ENCODE peak calls at places on chromosomes 1 and 21, in five cellular contexts. One of them, this sample, is unnamed.

GRCh38 chr1:60078182-60078581 is 4.6 kb upstream of the C1orf87 start:
- DNase-seq in T follicular helper cell: no peak
- DNase-seq in AG08396: peak
- DNase-seq in NCI-H345: no peak
- DNase-seq in stimulated activated CD4-positive, alpha-beta T cell treated with anti-CD3 and anti-CD28 coated beads, TNF-alpha, amount 100 ng/mL, for 1 hour: no peak
- DNase-seq in this sample: no peak

GRCh38 chr1:47915677-47916353 is 81.4 kb downstream of the TRABD2B start:
- DNase-seq in NCI-H345: peak
- DNase-seq in stimulated activated CD4-positive, alpha-beta T cell treated with anti-CD3 and anti-CD28 coated beads, TNF-alpha, amount 100 ng/mL, for 1 hour: no peak
- DNase-seq in AG08396: no peak
- DNase-seq in T follicular helper cell: no peak
- DNase-seq in this sample: no peak

GRCh38 chr1:22341791-22342605 is 109.7 kb upstream of the ZBTB40 start:
- DNase-seq in stimulated activated CD4-positive, alpha-beta T cell treated with anti-CD3 and anti-CD28 coated beads, TNF-alpha, amount 100 ng/mL, for 1 hour: no peak
- DNase-seq in T follicular helper cell: no peak
- DNase-seq in NCI-H345: peak
- DNase-seq in AG08396: peak
- DNase-seq in this sample: peak

GRCh38 chr1:17860812-17861211 is 105.7 kb downstream of the ACTL8 start:
- DNase-seq in NCI-H345: no peak
- DNase-seq in AG08396: no peak
- DNase-seq in stimulated activated CD4-positive, alpha-beta T cell treated with anti-CD3 and anti-CD28 coated beads, TNF-alpha, amount 100 ng/mL, for 1 hour: no peak
- DNase-seq in T follicular helper cell: no peak
- DNase-seq in this sample: no peak

GRCh38 chr1:11521605-11522399 is 42.8 kb downstream of the DISP3 start:
- DNase-seq in NCI-H345: no peak
- DNase-seq in AG08396: no peak
- DNase-seq in T follicular helper cell: no peak
- DNase-seq in stimulated activated CD4-positive, alpha-beta T cell treated with anti-CD3 and anti-CD28 coated beads, TNF-alpha, amount 100 ng/mL, for 1 hour: no peak
- DNase-seq in this sample: no peak

GRCh38 chr1:167720965-167721616 is 691 bp upstream of the MPZL1 start:
- DNase-seq in stimulated activated CD4-positive, alpha-beta T cell treated with anti-CD3 and anti-CD28 coated beads, TNF-alpha, amount 100 ng/mL, for 1 hour: no peak
- DNase-seq in T follicular helper cell: no peak
- DNase-seq in AG08396: peak
- DNase-seq in NCI-H345: peak
- DNase-seq in this sample: no peak

GRCh38 chr1:159370855-159371254 is 61.1 kb upstream of the OR10J4 start:
- DNase-seq in stimulated activated CD4-positive, alpha-beta T cell treated with anti-CD3 and anti-CD28 coated beads, TNF-alpha, amount 100 ng/mL, for 1 hour: no peak
- DNase-seq in NCI-H345: no peak
- DNase-seq in AG08396: no peak
- DNase-seq in T follicular helper cell: no peak
- DNase-seq in this sample: no peak

GRCh38 chr1:36645911-36646310 is 163.2 kb upstream of the CSF3R start:
- DNase-seq in T follicular helper cell: no peak
- DNase-seq in NCI-H345: no peak
- DNase-seq in stimulated activated CD4-positive, alpha-beta T cell treated with anti-CD3 and anti-CD28 coated beads, TNF-alpha, amount 100 ng/mL, for 1 hour: no peak
- DNase-seq in AG08396: no peak
- DNase-seq in this sample: no peak

GRCh38 chr21:35179990-35180557 is 131.0 kb upstream of the RUNX1 start:
- DNase-seq in T follicular helper cell: no peak
- DNase-seq in NCI-H345: no peak
- DNase-seq in AG08396: peak
- DNase-seq in stimulated activated CD4-positive, alpha-beta T cell treated with anti-CD3 and anti-CD28 coated beads, TNF-alpha, amount 100 ng/mL, for 1 hour: no peak
- DNase-seq in this sample: no peak

GRCh38 chr1:32116531-32116930 is 8.7 kb downstream of the KPNA6 start:
- DNase-seq in stimulated activated CD4-positive, alpha-beta T cell treated with anti-CD3 and anti-CD28 coated beads, TNF-alpha, amount 100 ng/mL, for 1 hour: no peak
- DNase-seq in NCI-H345: no peak
- DNase-seq in T follicular helper cell: no peak
- DNase-seq in AG08396: no peak
- DNase-seq in this sample: no peak

GRCh38 chr1:59399642-59400041 is 102.7 kb downstream of the FGGY start:
- DNase-seq in AG08396: no peak
- DNase-seq in stimulated activated CD4-positive, alpha-beta T cell treated with anti-CD3 and anti-CD28 coated beads, TNF-alpha, amount 100 ng/mL, for 1 hour: no peak
- DNase-seq in NCI-H345: no peak
- DNase-seq in T follicular helper cell: no peak
- DNase-seq in this sample: no peak

GRCh38 chr1:231606712-231607111 is 19.9 kb upstream of the DISC1 start:
- DNase-seq in T follicular helper cell: no peak
- DNase-seq in stimulated activated CD4-positive, alpha-beta T cell treated with anti-CD3 and anti-CD28 coated beads, TNF-alpha, amount 100 ng/mL, for 1 hour: no peak
- DNase-seq in AG08396: peak
- DNase-seq in NCI-H345: no peak
- DNase-seq in this sample: no peak

GRCh38 chr1:200535605-200536004 is 84.9 kb downstream of the KIF14 start:
- DNase-seq in AG08396: peak
- DNase-seq in stimulated activated CD4-positive, alpha-beta T cell treated with anti-CD3 and anti-CD28 coated beads, TNF-alpha, amount 100 ng/mL, for 1 hour: no peak
- DNase-seq in T follicular helper cell: peak
- DNase-seq in NCI-H345: peak
- DNase-seq in this sample: no peak

GRCh38 chr1:215776336-215776735 is 209.2 kb downstream of the KCTD3 start:
- DNase-seq in stimulated activated CD4-positive, alpha-beta T cell treated with anti-CD3 and anti-CD28 coated beads, TNF-alpha, amount 100 ng/mL, for 1 hour: no peak
- DNase-seq in NCI-H345: no peak
- DNase-seq in T follicular helper cell: no peak
- DNase-seq in AG08396: no peak
- DNase-seq in this sample: no peak

GRCh38 chr1:151867785-151868403 is 14.4 kb upstream of the THEM5 start:
- DNase-seq in stimulated activated CD4-positive, alpha-beta T cell treated with anti-CD3 and anti-CD28 coated beads, TNF-alpha, amount 100 ng/mL, for 1 hour: no peak
- DNase-seq in NCI-H345: no peak
- DNase-seq in T follicular helper cell: no peak
- DNase-seq in AG08396: no peak
- DNase-seq in this sample: no peak

GRCh38 chr1:186765446-186765845 is 63.3 kb upstream of the PLA2G4A start:
- DNase-seq in T follicular helper cell: no peak
- DNase-seq in stimulated activated CD4-positive, alpha-beta T cell treated with anti-CD3 and anti-CD28 coated beads, TNF-alpha, amount 100 ng/mL, for 1 hour: no peak
- DNase-seq in AG08396: no peak
- DNase-seq in NCI-H345: no peak
- DNase-seq in this sample: no peak

GRCh38 chr1:108643492-108644333 is 17.2 kb downstream of the HENMT1 start:
- DNase-seq in NCI-H345: peak
- DNase-seq in T follicular helper cell: peak
- DNase-seq in AG08396: peak
- DNase-seq in stimulated activated CD4-positive, alpha-beta T cell treated with anti-CD3 and anti-CD28 coated beads, TNF-alpha, amount 100 ng/mL, for 1 hour: no peak
- DNase-seq in this sample: peak

GRCh38 chr1:108009603-108010195 is 44.7 kb upstream of the VAV3 start:
- DNase-seq in stimulated activated CD4-positive, alpha-beta T cell treated with anti-CD3 and anti-CD28 coated beads, TNF-alpha, amount 100 ng/mL, for 1 hour: no peak
- DNase-seq in T follicular helper cell: no peak
- DNase-seq in NCI-H345: no peak
- DNase-seq in AG08396: no peak
- DNase-seq in this sample: no peak

GRCh38 chr1:156652131-156652991 is 10.4 kb downstream of the BCAN start:
- DNase-seq in T follicular helper cell: no peak
- DNase-seq in AG08396: peak
- DNase-seq in stimulated activated CD4-positive, alpha-beta T cell treated with anti-CD3 and anti-CD28 coated beads, TNF-alpha, amount 100 ng/mL, for 1 hour: no peak
- DNase-seq in NCI-H345: no peak
- DNase-seq in this sample: no peak

GRCh38 chr1:200867018-200867811 is 5.6 kb upstream of the GPR25 start:
- DNase-seq in T follicular helper cell: no peak
- DNase-seq in NCI-H345: no peak
- DNase-seq in stimulated activated CD4-positive, alpha-beta T cell treated with anti-CD3 and anti-CD28 coated beads, TNF-alpha, amount 100 ng/mL, for 1 hour: no peak
- DNase-seq in AG08396: no peak
- DNase-seq in this sample: no peak

GRCh38 chr1:110060034-110060661 is 10.3 kb downstream of the ALX3 start:
- DNase-seq in T follicular helper cell: peak
- DNase-seq in NCI-H345: peak
- DNase-seq in stimulated activated CD4-positive, alpha-beta T cell treated with anti-CD3 and anti-CD28 coated beads, TNF-alpha, amount 100 ng/mL, for 1 hour: peak
- DNase-seq in AG08396: no peak
- DNase-seq in this sample: peak

GRCh38 chr1:183148599-183148998 is 37.5 kb upstream of the LAMC2 start:
- DNase-seq in NCI-H345: no peak
- DNase-seq in stimulated activated CD4-positive, alpha-beta T cell treated with anti-CD3 and anti-CD28 coated beads, TNF-alpha, amount 100 ng/mL, for 1 hour: no peak
- DNase-seq in T follicular helper cell: no peak
- DNase-seq in AG08396: no peak
- DNase-seq in this sample: no peak

GRCh38 chr1:1135339-1136111 is 19.6 kb upstream of the C1orf159 start:
- DNase-seq in NCI-H345: no peak
- DNase-seq in AG08396: no peak
- DNase-seq in stimulated activated CD4-positive, alpha-beta T cell treated with anti-CD3 and anti-CD28 coated beads, TNF-alpha, amount 100 ng/mL, for 1 hour: no peak
- DNase-seq in T follicular helper cell: no peak
- DNase-seq in this sample: no peak

GRCh38 chr1:77825356-77825709 is 45.9 kb downstream of the MIGA1 start:
- DNase-seq in NCI-H345: peak
- DNase-seq in stimulated activated CD4-positive, alpha-beta T cell treated with anti-CD3 and anti-CD28 coated beads, TNF-alpha, amount 100 ng/mL, for 1 hour: no peak
- DNase-seq in AG08396: no peak
- DNase-seq in T follicular helper cell: no peak
- DNase-seq in this sample: peak

GRCh38 chr1:67173988-67174387 is 7.7 kb downstream of the IL23R start:
- DNase-seq in stimulated activated CD4-positive, alpha-beta T cell treated with anti-CD3 and anti-CD28 coated beads, TNF-alpha, amount 100 ng/mL, for 1 hour: no peak
- DNase-seq in NCI-H345: no peak
- DNase-seq in T follicular helper cell: no peak
- DNase-seq in AG08396: no peak
- DNase-seq in this sample: no peak

GRCh38 chr1:84246228-84246627 is 55.3 kb upstream of the SAMD13 start:
- DNase-seq in NCI-H345: no peak
- DNase-seq in stimulated activated CD4-positive, alpha-beta T cell treated with anti-CD3 and anti-CD28 coated beads, TNF-alpha, amount 100 ng/mL, for 1 hour: no peak
- DNase-seq in T follicular helper cell: no peak
- DNase-seq in AG08396: no peak
- DNase-seq in this sample: no peak

GRCh38 chr1:224182057-224182865 is 779 bp upstream of the DEGS1 start:
- DNase-seq in AG08396: no peak
- DNase-seq in stimulated activated CD4-positive, alpha-beta T cell treated with anti-CD3 and anti-CD28 coated beads, TNF-alpha, amount 100 ng/mL, for 1 hour: peak
- DNase-seq in T follicular helper cell: peak
- DNase-seq in NCI-H345: peak
- DNase-seq in this sample: no peak

GRCh38 chr1:8797230-8797629 is 20.2 kb downstream of the RERE start:
- DNase-seq in AG08396: no peak
- DNase-seq in stimulated activated CD4-positive, alpha-beta T cell treated with anti-CD3 and anti-CD28 coated beads, TNF-alpha, amount 100 ng/mL, for 1 hour: no peak
- DNase-seq in T follicular helper cell: no peak
- DNase-seq in NCI-H345: no peak
- DNase-seq in this sample: no peak

GRCh38 chr1:229717774-229718173 is 91.7 kb downstream of the URB2 start:
- DNase-seq in T follicular helper cell: no peak
- DNase-seq in NCI-H345: no peak
- DNase-seq in AG08396: no peak
- DNase-seq in stimulated activated CD4-positive, alpha-beta T cell treated with anti-CD3 and anti-CD28 coated beads, TNF-alpha, amount 100 ng/mL, for 1 hour: no peak
- DNase-seq in this sample: no peak

GRCh38 chr1:20445956-20446355 is 40.1 kb downstream of the CAMK2N1 start:
- DNase-seq in NCI-H345: no peak
- DNase-seq in stimulated activated CD4-positive, alpha-beta T cell treated with anti-CD3 and anti-CD28 coated beads, TNF-alpha, amount 100 ng/mL, for 1 hour: no peak
- DNase-seq in AG08396: no peak
- DNase-seq in T follicular helper cell: no peak
- DNase-seq in this sample: no peak

GRCh38 chr1:193355179-193355578 is 168.8 kb upstream of the B3GALT2 start:
- DNase-seq in NCI-H345: no peak
- DNase-seq in stimulated activated CD4-positive, alpha-beta T cell treated with anti-CD3 and anti-CD28 coated beads, TNF-alpha, amount 100 ng/mL, for 1 hour: no peak
- DNase-seq in T follicular helper cell: no peak
- DNase-seq in AG08396: no peak
- DNase-seq in this sample: no peak

GRCh38 chr1:69410457-69410850 is 157.3 kb upstream of the LRRC7 start:
- DNase-seq in T follicular helper cell: no peak
- DNase-seq in stimulated activated CD4-positive, alpha-beta T cell treated with anti-CD3 and anti-CD28 coated beads, TNF-alpha, amount 100 ng/mL, for 1 hour: no peak
- DNase-seq in NCI-H345: no peak
- DNase-seq in AG08396: no peak
- DNase-seq in this sample: no peak

GRCh38 chr21:35529141-35529863 is 480.2 kb upstream of the RUNX1 start:
- DNase-seq in NCI-H345: no peak
- DNase-seq in stimulated activated CD4-positive, alpha-beta T cell treated with anti-CD3 and anti-CD28 coated beads, TNF-alpha, amount 100 ng/mL, for 1 hour: no peak
- DNase-seq in AG08396: peak
- DNase-seq in T follicular helper cell: no peak
- DNase-seq in this sample: no peak

GRCh38 chr21:44729336-44730027 is 18.1 kb upstream of the TSPEAR start:
- DNase-seq in AG08396: no peak
- DNase-seq in stimulated activated CD4-positive, alpha-beta T cell treated with anti-CD3 and anti-CD28 coated beads, TNF-alpha, amount 100 ng/mL, for 1 hour: no peak
- DNase-seq in T follicular helper cell: no peak
- DNase-seq in NCI-H345: no peak
- DNase-seq in this sample: no peak

GRCh38 chr1:241521718-241522117 is 2.2 kb upstream of the FH start:
- DNase-seq in AG08396: no peak
- DNase-seq in stimulated activated CD4-positive, alpha-beta T cell treated with anti-CD3 and anti-CD28 coated beads, TNF-alpha, amount 100 ng/mL, for 1 hour: no peak
- DNase-seq in NCI-H345: no peak
- DNase-seq in T follicular helper cell: no peak
- DNase-seq in this sample: no peak

GRCh38 chr1:1088801-1089680 is 14.9 kb upstream of the RNF223 start:
- DNase-seq in AG08396: no peak
- DNase-seq in NCI-H345: no peak
- DNase-seq in stimulated activated CD4-positive, alpha-beta T cell treated with anti-CD3 and anti-CD28 coated beads, TNF-alpha, amount 100 ng/mL, for 1 hour: no peak
- DNase-seq in T follicular helper cell: no peak
- DNase-seq in this sample: no peak

This sample was measured in NCI-H1105.